ENCODE peak calls at places on chromosome 21, in four cellular contexts. K is upper lobe of left lung, E is uterus, P is foreskin fibroblast. U is an unnamed sample.

GRCh38 chr21:26041441-26042180 is 129.0 kb downstream of the APP start:
- DNase-seq in K (no peak), E (no peak), P (peak; percentile 37), U (no peak)

GRCh38 chr21:44785620-44786344 is 15.8 kb downstream of the UBE2G2 start:
- DNase-seq in K (no peak), P (peak; percentile 51), E (no peak), U (no peak)

GRCh38 chr21:38841472-38841871 is 35.7 kb downstream of the ETS2 start:
- DNase-seq in K (no peak), P (no peak), E (no peak), U (no peak)

GRCh38 chr21:46061063-46061462 is 36.8 kb upstream of the COL6A2 start:
- DNase-seq in E (no peak), P (no peak), K (no peak), U (no peak)

GRCh38 chr21:44551290-44552015 is at the start of gene KRTAP10-2:
- DNase-seq in E (no peak), K (no peak), P (no peak), U (no peak)

GRCh38 chr21:44709426-44710293 is 1.7 kb downstream of the TSPEAR start:
- DNase-seq in P (no peak), K (peak; percentile 85), E (no peak), U (no peak)

GRCh38 chr21:46028547-46029200 is 47.1 kb downstream of the COL6A1 start:
- DNase-seq in K (no peak), E (peak; percentile 77), P (peak; percentile 74), U (no peak)

GRCh38 chr21:44051462-44051941 is 39.4 kb downstream of the TRAPPC10 start:
- DNase-seq in K (no peak), E (peak; percentile 25), P (no peak), U (no peak)

GRCh38 chr21:18803624-18804023 is 400.0 kb upstream of the TMPRSS15 start:
- DNase-seq in K (no peak), P (no peak), E (no peak), U (no peak)

GRCh38 chr21:33964706-33965325 is 49.2 kb upstream of the ATP5PO start:
- DNase-seq in E (no peak), P (peak; percentile 78), K (no peak), U (no peak)

GRCh38 chr21:43906585-43907370 is 41.8 kb downstream of the AGPAT3 start:
- DNase-seq in K (peak; percentile 71), E (no peak), P (no peak), U (no peak)

GRCh38 chr21:35922618-35923017 is 137.7 kb downstream of the SETD4 start:
- DNase-seq in P (peak; percentile 46), K (no peak), E (no peak), U (no peak)

GRCh38 chr21:46295177-46295711 is 9.1 kb downstream of the YBEY start:
- DNase-seq in P (peak; percentile 67), K (no peak), E (no peak), U (no peak)

GRCh38 chr21:38898422-38899098 is 92.8 kb downstream of the ETS2 start:
- DNase-seq in P (no peak), K (no peak), E (no peak), U (no peak)

GRCh38 chr21:45719177-45719802 is 75.8 kb downstream of the PCBP3 start:
- DNase-seq in K (no peak), P (no peak), E (no peak), U (no peak)

GRCh38 chr21:17793675-17794123 is 25.5 kb downstream of the C21orf91 start:
- DNase-seq in E (no peak), K (no peak), P (peak; percentile 48), U (no peak)

GRCh38 chr21:45004481-45005263 is 64.8 kb downstream of the SLX9 start:
- DNase-seq in K (peak; percentile 60), E (no peak), P (no peak), U (no peak)

GRCh38 chr21:25586242-25586805 is 21.0 kb downstream of the MRPL39 start:
- DNase-seq in E (no peak), K (no peak), P (no peak), U (no peak)

DNA sequence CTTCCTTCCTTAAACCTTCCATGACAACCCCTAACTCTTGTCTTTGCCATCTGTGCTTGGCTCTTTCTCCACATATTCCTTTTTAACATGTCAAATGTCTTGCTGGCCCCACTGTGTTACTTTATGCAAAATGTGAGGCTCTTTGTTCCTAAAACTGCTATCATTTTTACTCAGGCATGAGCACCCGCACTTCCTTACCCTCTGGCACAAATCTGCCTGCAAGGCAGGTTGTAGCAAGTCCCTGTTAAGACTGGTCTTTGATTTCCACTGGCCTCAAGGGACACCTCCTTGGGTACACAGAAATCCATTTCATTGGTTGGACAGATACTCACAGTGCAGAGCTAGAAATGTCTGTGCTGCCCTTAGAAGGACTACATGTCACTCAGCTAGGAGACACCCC is 142.9 kb downstream of the HUNK start:
- DNase-seq in E (no peak), P (no peak), K (no peak), U (no peak)
- H3K4me3 ChIP-seq in E (no peak overlapping the region), P (no peak overlapping the region), K (no peak overlapping the region), U (no peak overlapping the region)

GRCh38 chr21:41924355-41924754 is 29.5 kb downstream of the C2CD2 start:
- DNase-seq in P (no peak), K (no peak), E (no peak), U (no peak)
- H3K4me3 ChIP-seq in P (no peak overlapping the region), K (peak overlapping the region; percentile 8), E (no peak overlapping the region), U (no peak overlapping the region)

GRCh38 chr21:16087523-16087922 is 357.7 kb downstream of the USP25 start:
- DNase-seq in P (no peak), K (no peak), E (no peak), U (no peak)
- H3K4me3 ChIP-seq in P (no peak overlapping the region), K (no peak overlapping the region), E (peak overlapping the region; percentile 8), U (no peak overlapping the region)

GRCh38 chr21:42107881-42108553 is 36.9 kb downstream of the UMODL1 start:
- DNase-seq in E (no peak), P (peak; percentile 75), K (peak; percentile 92), U (no peak)
- H3K4me3 ChIP-seq in E (no peak overlapping the region), P (no peak overlapping the region), K (peak overlapping the region; percentile 14), U (no peak overlapping the region)

GRCh38 chr21:37208056-37208705 is 59.0 kb downstream of the VPS26C start:
- DNase-seq in E (no peak), P (peak; percentile 50), K (peak; percentile 89), U (no peak)
- H3K4me3 ChIP-seq in E (no peak overlapping the region), P (no peak overlapping the region), K (peak overlapping the region; percentile 17), U (peak overlapping the region; percentile 7)

GRCh38 chr21:29305561-29305960 is 6.8 kb downstream of the BACH1 start:
- DNase-seq in P (no peak), K (no peak), E (no peak), U (no peak)

GRCh38 chr21:29306920-29307319 is 8.2 kb downstream of the BACH1 start:
- DNase-seq in K (no peak), E (no peak), P (no peak), U (no peak)

GRCh38 chr21:29309703-29310102 is 11.0 kb downstream of the BACH1 start:
- DNase-seq in K (no peak), E (no peak), P (no peak), U (no peak)

GRCh38 chr21:29307718-29308455 is 9.2 kb downstream of the BACH1 start:
- DNase-seq in P (no peak), E (no peak), K (no peak), U (no peak)

DNA sequence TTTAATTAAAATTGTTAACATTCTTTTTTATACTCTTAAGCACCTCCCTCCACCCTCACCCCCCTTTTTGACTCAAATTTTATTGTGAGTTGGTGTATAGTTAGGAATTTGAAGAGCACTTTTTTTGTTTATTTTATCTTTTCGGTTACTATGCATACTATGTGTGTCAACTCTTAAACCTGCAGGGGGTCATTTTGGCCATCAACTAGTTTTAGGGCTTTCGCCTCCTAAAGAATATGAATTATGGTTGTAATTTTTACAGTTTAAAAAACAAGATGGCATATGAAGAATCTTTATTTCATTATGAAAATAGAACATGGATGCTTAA is 9.7 kb downstream of the BACH1 start:
- DNase-seq in K (no peak), E (no peak), P (no peak), U (no peak)
- H3K4me3 ChIP-seq in K (no peak overlapping the region), E (no peak overlapping the region), P (no peak overlapping the region), U (no peak overlapping the region)

U was measured in esophagus squamous epithelium.